ENCODE peak calls at places on chromosomes 11 and 22, in four cellular contexts. U is HuH-7, W is H7, Y is frontal cortex. B is an unnamed sample.

GRCh38 chr11:130652671-130653335 is 204.4 kb downstream of the ADAMTS15 start:
- DNase-seq in Y (no peak), W (no peak), U (no peak), B (no peak)

GRCh38 chr22:45478108-45478771 is 24.4 kb upstream of the FBLN1 start:
- DNase-seq in W (no peak), Y (no peak), U (no peak), B (no peak)

GRCh38 chr22:49015459-49015858 is 812.2 kb downstream of the BRD1 start:
- DNase-seq in Y (no peak), U (no peak), W (peak; percentile 21), B (no peak)

GRCh38 chr11:63897459-63898156 is 19.4 kb downstream of the RCOR2 start:
- DNase-seq in W (no peak), U (no peak), Y (no peak), B (no peak)

GRCh38 chr11:88174627-88175003 is 628 bp downstream of the RAB38 start:
- DNase-seq in Y (no peak), U (no peak), W (peak; percentile 52), B (no peak)

GRCh38 chr22:44753189-44754042 is 1.0 kb downstream of the ARHGAP8 start:
- DNase-seq in Y (no peak), U (no peak), W (peak; percentile 53), B (no peak)

GRCh38 chr22:23552573-23552972 is 27.5 kb downstream of the IGLL1 start:
- DNase-seq in W (no peak), Y (no peak), U (no peak), B (no peak)

GRCh38 chr22:49408102-49408836 is 419.4 kb downstream of the BRD1 start:
- DNase-seq in Y (no peak), U (no peak), W (peak; percentile 16), B (no peak)

GRCh38 chr11:67321313-67321871 is 18.1 kb downstream of the SSH3 start:
- DNase-seq in W (no peak), U (no peak), Y (no peak), B (no peak)

GRCh38 chr11:9528573-9529332 is 44.7 kb upstream of the WEE1 start:
- DNase-seq in W (no peak), Y (no peak), U (no peak), B (no peak)

GRCh38 chr11:120331301-120331966 is 4.8 kb upstream of the ARHGEF12 start:
- DNase-seq in W (no peak), Y (no peak), U (no peak), B (no peak)

GRCh38 chr11:28529540-28530410 is 421.6 kb downstream of the METTL15 start:
- DNase-seq in W (peak; percentile 45), Y (no peak), U (peak; percentile 58), B (peak; percentile 34)

GRCh38 chr22:42022162-42022847 is 23.7 kb downstream of the WBP2NL start:
- DNase-seq in W (no peak), Y (no peak), U (no peak), B (no peak)